ENCODE peak calls at places on chromosomes 11 and 22, in seven cellular contexts. T is dorsolateral prefrontal cortex, U is upper lobe of right lung, Q is lower lobe of right lung, H is MM.1S, F is body of pancreas, B is left ventricle myocardium inferior. R is an unnamed sample.

GRCh38 chr11:122804796-122805195 is 33.5 kb upstream of the CRTAM start:
- DNase-seq in T (no peak), U (no peak), Q (no peak), H (no peak), F (no peak), B (no peak), R (no peak)

GRCh38 chr11:64804346-64805210 is 1.6 kb upstream of the MAP4K2 start:
- DNase-seq in T (no peak), U (no peak), Q (no peak), H (no peak), F (no peak), B (no peak), R (peak; percentile 68)

GRCh38 chr11:10984250-10984649 is 126.4 kb upstream of the ZBED5 start:
- DNase-seq in T (no peak), U (no peak), Q (no peak), H (no peak), F (no peak), B (no peak), R (no peak)

GRCh38 chr11:130002352-130002845 is at the start of gene PRDM10:
- DNase-seq in T (peak; percentile 94), U (peak; percentile 96), Q (peak; percentile 94), H (peak; percentile 88), F (peak; percentile 94), B (peak; percentile 93), R (peak; percentile 96)

GRCh38 chr11:69039501-69039900 is 9.2 kb upstream of the TPCN2 start:
- DNase-seq in T (no peak), U (no peak), Q (no peak), H (no peak), F (no peak), B (no peak), R (no peak)

GRCh38 chr22:47199949-47200272 is 437.5 kb downstream of the TBC1D22A start:
- DNase-seq in T (no peak), U (no peak), Q (no peak), H (no peak), F (no peak), B (no peak), R (no peak)

GRCh38 chr11:112965601-112966125 is 4.4 kb downstream of the NCAM1 start:
- DNase-seq in T (no peak), U (no peak), Q (no peak), H (no peak), F (no peak), B (no peak), R (no peak)

GRCh38 chr11:10487002-10487647 is 32.1 kb downstream of the AMPD3 start:
- DNase-seq in T (no peak), U (no peak), Q (no peak), H (no peak), F (no peak), B (no peak), R (no peak)

GRCh38 chr22:31096637-31097274 is 10.6 kb downstream of the SELENOM start:
- DNase-seq in T (no peak), U (no peak), Q (no peak), H (no peak), F (no peak), B (no peak), R (no peak)

GRCh38 chr11:28243596-28243995 is 135.4 kb downstream of the METTL15 start:
- DNase-seq in T (no peak), U (no peak), Q (no peak), H (no peak), F (no peak), B (no peak), R (no peak)

GRCh38 chr22:38415561-38416321 is 39.3 kb downstream of the KCNJ4 start:
- DNase-seq in T (peak; percentile 39), U (peak; percentile 53), Q (peak; percentile 40), H (no peak), F (no peak), B (peak; percentile 64), R (peak; percentile 50)

GRCh38 chr11:69651834-69652620 is 11.1 kb downstream of the CCND1 start:
- DNase-seq in T (no peak), U (peak; percentile 15), Q (peak; percentile 28), H (no peak), F (no peak), B (no peak), R (no peak)

GRCh38 chr11:134890446-134890845 is 478.4 kb upstream of the B3GAT1 start:
- DNase-seq in T (no peak), U (no peak), Q (no peak), H (no peak), F (no peak), B (no peak), R (no peak)

GRCh38 chr11:134888821-134889220 is 476.8 kb upstream of the B3GAT1 start:
- DNase-seq in T (no peak), U (no peak), Q (no peak), H (no peak), F (no peak), B (no peak), R (no peak)

GRCh38 chr11:134893810-134894685 is 482.0 kb upstream of the B3GAT1 start:
- DNase-seq in T (no peak), U (no peak), Q (no peak), H (no peak), F (no peak), B (no peak), R (no peak)

GRCh38 chr11:134889832-134890231 is 477.8 kb upstream of the B3GAT1 start:
- DNase-seq in T (no peak), U (no peak), Q (no peak), H (no peak), F (no peak), B (no peak), R (no peak)
- H3K27me3 ChIP-seq in T (no peaks in the 10 kb centered on the region), U (peaks cover 8% of the 10 kb centered on the region), Q (peaks cover 8% of the 10 kb centered on the region), H (no peaks in the 10 kb centered on the region), F (no peaks in the 10 kb centered on the region), B (peaks cover 81% of the 10 kb centered on the region), R (no peaks in the 10 kb centered on the region)

DNA sequence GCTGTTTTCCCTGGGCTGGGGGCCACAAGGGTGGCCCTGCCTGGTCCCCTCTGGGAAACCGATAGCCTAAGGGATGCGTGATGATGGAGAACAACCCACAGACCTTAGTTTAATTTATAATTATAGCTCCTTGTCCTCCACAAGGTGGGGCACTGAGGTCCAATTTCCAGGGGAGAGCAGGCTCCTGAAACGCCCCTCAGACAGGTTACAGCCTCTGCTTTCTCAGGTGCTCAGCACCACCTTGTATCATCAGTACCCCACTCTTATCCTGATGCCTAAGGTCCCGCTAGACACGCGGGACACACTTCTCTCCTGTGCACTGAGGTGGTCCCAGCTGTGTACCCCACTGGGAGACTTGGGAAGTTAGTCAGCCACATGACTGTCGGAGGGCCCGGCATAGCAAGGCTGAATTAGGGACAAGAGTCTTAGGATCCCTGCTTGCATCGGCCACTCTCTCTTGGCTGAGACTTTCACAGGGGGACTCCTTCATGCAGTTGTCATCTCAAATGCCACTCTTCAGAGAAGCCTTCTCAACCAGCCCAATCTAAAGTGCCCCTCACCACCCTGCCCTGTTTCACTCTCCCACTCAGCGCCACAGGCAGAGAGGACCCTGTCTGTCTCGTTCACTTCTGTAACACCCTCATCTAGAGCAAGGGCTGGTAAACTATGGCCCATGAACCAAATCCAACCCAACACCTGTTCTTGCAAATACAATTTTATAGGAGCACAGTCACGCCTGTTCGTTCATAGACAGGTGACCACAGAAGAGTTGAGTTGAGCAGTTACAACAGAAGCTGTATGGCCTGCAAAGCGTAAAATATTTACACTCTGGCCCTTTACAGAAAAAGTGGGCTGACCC is 20.4 kb downstream of the SERPIND1 start:
- DNase-seq in T (no peak), U (no peak), Q (no peak), H (no peak), F (no peak), B (no peak), R (no peak)
- TF ChIP-seq CTCF in T (no peak), U (no peak), Q (no peak), H (no peak), F (no peak), B (no peak), R (no peak)

GRCh38 chr22:45867118-45867905 is 109.7 kb downstream of the WNT7B start:
- DNase-seq in T (no peak), U (peak; percentile 70), Q (peak; percentile 63), H (no peak), F (no peak), B (no peak), R (peak; percentile 53)

GRCh38 chr22:45868586-45869443 is 108.1 kb downstream of the WNT7B start:
- DNase-seq in T (no peak), U (no peak), Q (peak; percentile 29), H (no peak), F (no peak), B (no peak), R (peak; percentile 53)

GRCh38 chr22:45870011-45870410 is 107.0 kb downstream of the WNT7B start:
- DNase-seq in T (no peak), U (no peak), Q (no peak), H (no peak), F (no peak), B (no peak), R (no peak)

GRCh38 chr22:45867906-45868555 is 108.9 kb downstream of the WNT7B start:
- DNase-seq in T (no peak), U (no peak), Q (no peak), H (no peak), F (no peak), B (no peak), R (no peak)

GRCh38 chr22:45869448-45869847 is 107.5 kb downstream of the WNT7B start:
- DNase-seq in T (no peak), U (no peak), Q (peak; percentile 38), H (no peak), F (no peak), B (no peak), R (no peak)
- H3K27me3 ChIP-seq in T (peaks cover 7% of the 10 kb centered on the region), U (peaks cover 26% of the 10 kb centered on the region), Q (peaks cover 35% of the 10 kb centered on the region), H (peaks cover 12% of the 10 kb centered on the region), F (no peaks in the 10 kb centered on the region), B (peaks cover 42% of the 10 kb centered on the region), R (peaks cover 48% of the 10 kb centered on the region)

DNA sequence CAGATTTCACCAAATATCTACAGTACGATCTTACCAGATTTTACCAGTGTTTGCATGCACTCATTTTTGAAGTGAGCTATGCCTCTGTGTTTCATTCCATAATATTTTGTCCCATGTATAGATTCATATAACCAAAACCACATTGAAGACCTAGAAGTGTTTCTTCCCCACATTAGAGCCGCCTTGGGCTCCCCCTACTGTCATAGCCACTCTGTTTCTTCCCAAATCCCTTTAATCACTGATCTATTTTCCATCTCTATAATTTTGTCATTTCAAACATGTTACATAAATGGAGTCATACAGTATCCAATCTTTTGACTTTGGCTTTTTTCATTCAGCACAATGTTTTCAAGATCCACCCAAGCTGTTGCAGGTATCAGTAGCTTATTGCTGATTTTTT is 12.7 kb downstream of the MRGPRX3 start:
- DNase-seq in T (no peak), U (no peak), Q (no peak), H (no peak), F (no peak), B (no peak), R (no peak)
- TF ChIP-seq CTCF in T (no peak), U (no peak), Q (no peak), H (peak; percentile 19), F (no peak), B (no peak), R (no peak)